ENCODE peak calls at places on chromosomes 11 and 22, in five cellular contexts. One of them, this sample, is unnamed.

GRCh38 chr11:75400110-75400865 is 970 bp downstream of the RPS3 start:
- DNase-seq in NCI-H1694 treated with DMSO at 0.1 percent for 48 hours: no peak
- DNase-seq in heart right ventricle: no peak
- DNase-seq in memory B cell: peak
- DNase-seq in NCI-H460: no peak
- DNase-seq in this sample: peak

GRCh38 chr11:34640050-34640971 is 19.4 kb downstream of the EHF start:
- DNase-seq in NCI-H1694 treated with DMSO at 0.1 percent for 48 hours: no peak
- DNase-seq in heart right ventricle: no peak
- DNase-seq in memory B cell: no peak
- DNase-seq in NCI-H460: peak
- DNase-seq in this sample: peak

GRCh38 chr11:43968719-43969118 is 26.3 kb downstream of the C11orf96 start:
- DNase-seq in NCI-H1694 treated with DMSO at 0.1 percent for 48 hours: no peak
- DNase-seq in heart right ventricle: no peak
- DNase-seq in memory B cell: no peak
- DNase-seq in NCI-H460: no peak
- DNase-seq in this sample: no peak

GRCh38 chr11:117882539-117882938 is 6.1 kb upstream of the FXYD6 start:
- DNase-seq in NCI-H1694 treated with DMSO at 0.1 percent for 48 hours: no peak
- DNase-seq in heart right ventricle: no peak
- DNase-seq in memory B cell: no peak
- DNase-seq in NCI-H460: no peak
- DNase-seq in this sample: no peak

GRCh38 chr22:39598017-39598965 is 27.7 kb downstream of the CACNA1I start:
- DNase-seq in NCI-H1694 treated with DMSO at 0.1 percent for 48 hours: no peak
- DNase-seq in heart right ventricle: no peak
- DNase-seq in memory B cell: peak
- DNase-seq in NCI-H460: no peak
- DNase-seq in this sample: no peak

GRCh38 chr11:6321961-6322362 is 1.7 kb upstream of the CAVIN3 start:
- DNase-seq in NCI-H1694 treated with DMSO at 0.1 percent for 48 hours: no peak
- DNase-seq in heart right ventricle: no peak
- DNase-seq in memory B cell: no peak
- DNase-seq in NCI-H460: no peak
- DNase-seq in this sample: no peak

GRCh38 chr11:299951-300735 is 817 bp upstream of the IFITM5 start:
- DNase-seq in NCI-H1694 treated with DMSO at 0.1 percent for 48 hours: no peak
- DNase-seq in heart right ventricle: no peak
- DNase-seq in memory B cell: no peak
- DNase-seq in NCI-H460: no peak
- DNase-seq in this sample: no peak

GRCh38 chr11:120649316-120649715 is 137.8 kb downstream of the GRIK4 start:
- DNase-seq in NCI-H1694 treated with DMSO at 0.1 percent for 48 hours: no peak
- DNase-seq in heart right ventricle: no peak
- DNase-seq in memory B cell: no peak
- DNase-seq in NCI-H460: no peak
- DNase-seq in this sample: no peak

GRCh38 chr22:44582016-44582415 is 84.0 kb upstream of the RTL6 start:
- DNase-seq in NCI-H1694 treated with DMSO at 0.1 percent for 48 hours: no peak
- DNase-seq in heart right ventricle: no peak
- DNase-seq in memory B cell: no peak
- DNase-seq in NCI-H460: no peak
- DNase-seq in this sample: no peak

GRCh38 chr11:128493570-128493965 is 93.8 kb downstream of the ETS1 start:
- DNase-seq in NCI-H1694 treated with DMSO at 0.1 percent for 48 hours: no peak
- DNase-seq in heart right ventricle: no peak
- DNase-seq in memory B cell: no peak
- DNase-seq in NCI-H460: no peak
- DNase-seq in this sample: no peak

GRCh38 chr11:64352099-64353005 is 6.6 kb upstream of the RPS6KA4 start:
- DNase-seq in NCI-H1694 treated with DMSO at 0.1 percent for 48 hours: no peak
- DNase-seq in heart right ventricle: no peak
- DNase-seq in memory B cell: no peak
- DNase-seq in NCI-H460: no peak
- DNase-seq in this sample: no peak

GRCh38 chr11:119376197-119376847 is 5.2 kb downstream of the USP2 start:
- DNase-seq in NCI-H1694 treated with DMSO at 0.1 percent for 48 hours: no peak
- DNase-seq in heart right ventricle: no peak
- DNase-seq in memory B cell: no peak
- DNase-seq in NCI-H460: no peak
- DNase-seq in this sample: no peak

GRCh38 chr22:33648478-33648877 is 271.8 kb downstream of the LARGE1 start:
- DNase-seq in NCI-H1694 treated with DMSO at 0.1 percent for 48 hours: no peak
- DNase-seq in heart right ventricle: peak
- DNase-seq in memory B cell: no peak
- DNase-seq in NCI-H460: no peak
- DNase-seq in this sample: no peak

GRCh38 chr22:25823276-25823675 is 81.3 kb downstream of the MYO18B start:
- DNase-seq in NCI-H1694 treated with DMSO at 0.1 percent for 48 hours: no peak
- DNase-seq in heart right ventricle: no peak
- DNase-seq in memory B cell: no peak
- DNase-seq in NCI-H460: no peak
- DNase-seq in this sample: no peak

GRCh38 chr11:3994030-3994640 is 100.5 kb upstream of the RRM1 start:
- DNase-seq in NCI-H1694 treated with DMSO at 0.1 percent for 48 hours: no peak
- DNase-seq in heart right ventricle: no peak
- DNase-seq in memory B cell: no peak
- DNase-seq in NCI-H460: no peak
- DNase-seq in this sample: no peak

GRCh38 chr11:12692238-12693074 is 18.2 kb downstream of the TEAD1 start:
- DNase-seq in NCI-H1694 treated with DMSO at 0.1 percent for 48 hours: no peak
- DNase-seq in heart right ventricle: peak
- DNase-seq in memory B cell: no peak
- DNase-seq in NCI-H460: peak
- DNase-seq in this sample: no peak

GRCh38 chr22:33210129-33210784 is 152.1 kb upstream of the SYN3 start:
- DNase-seq in NCI-H1694 treated with DMSO at 0.1 percent for 48 hours: peak
- DNase-seq in heart right ventricle: peak
- DNase-seq in memory B cell: peak
- DNase-seq in NCI-H460: peak
- DNase-seq in this sample: no peak

GRCh38 chr11:35809561-35809960 is 134.3 kb upstream of the LDLRAD3 start:
- DNase-seq in NCI-H1694 treated with DMSO at 0.1 percent for 48 hours: no peak
- DNase-seq in heart right ventricle: no peak
- DNase-seq in memory B cell: no peak
- DNase-seq in NCI-H460: no peak
- DNase-seq in this sample: no peak

GRCh38 chr11:45847908-45848316 is 637 bp downstream of the CRY2 start:
- DNase-seq in NCI-H1694 treated with DMSO at 0.1 percent for 48 hours: no peak
- DNase-seq in heart right ventricle: peak
- DNase-seq in memory B cell: peak
- DNase-seq in NCI-H460: no peak
- DNase-seq in this sample: peak

GRCh38 chr11:86068138-86068861 is 584 bp downstream of the PICALM start:
- DNase-seq in NCI-H1694 treated with DMSO at 0.1 percent for 48 hours: no peak
- DNase-seq in heart right ventricle: peak
- DNase-seq in memory B cell: peak
- DNase-seq in NCI-H460: no peak
- DNase-seq in this sample: peak

GRCh38 chr11:111540921-111541208 is 345 bp downstream of the LAYN start:
- DNase-seq in NCI-H1694 treated with DMSO at 0.1 percent for 48 hours: no peak
- DNase-seq in heart right ventricle: no peak
- DNase-seq in memory B cell: no peak
- DNase-seq in NCI-H460: no peak
- DNase-seq in this sample: no peak

GRCh38 chr22:37549704-37550059 is 10.6 kb upstream of the CDC42EP1 start:
- DNase-seq in NCI-H1694 treated with DMSO at 0.1 percent for 48 hours: no peak
- DNase-seq in heart right ventricle: no peak
- DNase-seq in memory B cell: no peak
- DNase-seq in NCI-H460: no peak
- DNase-seq in this sample: no peak

GRCh38 chr11:6604081-6604626 is 580 bp downstream of the ILK start:
- DNase-seq in NCI-H1694 treated with DMSO at 0.1 percent for 48 hours: peak
- DNase-seq in heart right ventricle: peak
- DNase-seq in memory B cell: peak
- DNase-seq in NCI-H460: no peak
- DNase-seq in this sample: peak

GRCh38 chr22:40855104-40855959 is 1.1 kb downstream of the ST13 start:
- DNase-seq in NCI-H1694 treated with DMSO at 0.1 percent for 48 hours: no peak
- DNase-seq in heart right ventricle: no peak
- DNase-seq in memory B cell: no peak
- DNase-seq in NCI-H460: no peak
- DNase-seq in this sample: no peak

GRCh38 chr11:131468565-131468964 is 98.2 kb downstream of the NTM start:
- DNase-seq in NCI-H1694 treated with DMSO at 0.1 percent for 48 hours: no peak
- DNase-seq in heart right ventricle: no peak
- DNase-seq in memory B cell: no peak
- DNase-seq in NCI-H460: no peak
- DNase-seq in this sample: no peak

This sample was measured in trophoblast cell.